ENCODE peak calls at places on chromosomes 5 and 9, in seven cellular contexts. T is fibroblast of mammary gland; Q is left cardiac atrium; W is psoas muscle; F is naive thymus-derived CD8-positive, alpha-beta T cell; K is stimulated activated CD4-positive, alpha-beta T cell treated with anti-CD3 and anti-CD28 coated beads, Interleukin-2, amount 100 ng/mL, for 24 hours; Y is stimulated activated naive CD8-positive, alpha-beta T cell treated with anti-CD3 and anti-CD28 coated beads, Interleukin-15, Interleukin-2, amounts not matched to agents 100 U/mL and 50 U/mL, for 24 hours. X is an unnamed sample.

GRCh38 chr5:90909091-90909503 is 350.5 kb downstream of the ADGRV1 start:
- DNase-seq in K (no peak), T (peak), W (no peak), Y (no peak), Q (no peak), F (no peak), X (no peak)

GRCh38 chr9:94875300-94876063 is 149.0 kb downstream of the AOPEP start:
- DNase-seq in W (no peak), Q (no peak), K (no peak), F (no peak), Y (no peak), T (no peak), X (peak)

GRCh38 chr5:149466457-149466972 is 84.7 kb downstream of the CSNK1A1 start:
- DNase-seq in K (no peak), W (peak), F (no peak), Y (peak), T (peak), Q (peak), X (no peak)

GRCh38 chr9:111527347-111527746 is 2.4 kb downstream of the ZNF483 start:
- DNase-seq in Q (no peak), K (no peak), F (no peak), Y (no peak), W (no peak), T (no peak), X (no peak)

GRCh38 chr5:98016771-98017170 is 756.7 kb upstream of the RGMB start:
- DNase-seq in Y (no peak), Q (no peak), T (peak), W (no peak), F (no peak), K (no peak), X (no peak)

GRCh38 chr5:173602423-173602822 is 14.0 kb downstream of the BOD1 start:
- DNase-seq in F (no peak), Q (peak), T (peak), K (no peak), W (peak), Y (no peak), X (no peak)

GRCh38 chr9:129352157-129352870 is 174.3 kb upstream of the IER5L start:
- DNase-seq in F (no peak), Y (peak), W (no peak), Q (peak), K (no peak), T (no peak), X (no peak)

GRCh38 chr9:86034863-86035734 is 64.3 kb downstream of the GOLM1 start:
- DNase-seq in K (no peak), Q (no peak), Y (peak), W (no peak), F (no peak), T (peak), X (no peak)

GRCh38 chr5:59007460-59008063 is 424.7 kb downstream of the RAB3C start:
- DNase-seq in Q (no peak), Y (no peak), K (no peak), T (peak), F (no peak), W (no peak), X (no peak)

GRCh38 chr5:19891658-19892057 is 96.3 kb downstream of the CDH18 start:
- DNase-seq in F (no peak), T (peak), W (no peak), Q (no peak), K (no peak), Y (no peak), X (no peak)